ENCODE peak calls at places on chromosomes 7 and 10, in nine cellular contexts. L is IMR-90, X is HepG2, P is spleen, G is AG09309, E is fibroblast of lung, A is Panc1, C is left ventricle myocardium inferior, I is upper lobe of right lung. B is an unnamed sample.
A peak's percentile ranks its signal among the peaks of the same experiment; 100 is the strongest.

GRCh38 chr10:44759122-44759521 is 152.0 kb upstream of the TMEM72 start:
- DNase-seq in G (no peak), I (no peak), C (no peak), A (no peak), L (no peak), P (no peak), X (no peak), E (no peak), B (no peak)

GRCh38 chr7:104982773-104983619 is 31.0 kb upstream of the KMT2E start:
- DNase-seq in I (no peak), E (no peak), X (no peak), C (no peak), L (no peak), G (no peak), P (no peak), A (no peak), B (no peak)

GRCh38 chr10:32256613-32257437 is 90.1 kb downstream of the EPC1 start:
- DNase-seq in A (peak; percentile 54), L (peak; percentile 37), G (no peak), P (peak; percentile 85), I (peak; percentile 80), C (peak; percentile 64), E (no peak), X (peak; percentile 40), B (no peak)

GRCh38 chr10:42769653-42770052 is 12.9 kb upstream of the BMS1 start:
- DNase-seq in C (no peak), E (no peak), L (no peak), P (no peak), X (no peak), G (no peak), A (no peak), I (no peak), B (no peak)

GRCh38 chr7:98777051-98777450 is 92.8 kb downstream of the TMEM130 start:
- DNase-seq in P (no peak), E (no peak), C (no peak), A (no peak), X (no peak), I (no peak), G (no peak), L (no peak), B (no peak)

GRCh38 chr7:109377076-109377884 is 807.6 kb downstream of the DNAJB9 start:
- DNase-seq in P (no peak), I (no peak), L (no peak), E (no peak), A (no peak), C (no peak), X (no peak), G (no peak), B (no peak)

GRCh38 chr7:103989785-103990775 is 622 bp upstream of the RELN start:
- DNase-seq in A (no peak), E (peak; percentile 30), L (peak; percentile 47), P (no peak), C (no peak), I (no peak), X (peak; percentile 59), G (no peak), B (peak; percentile 57)

GRCh38 chr10:77919713-77920108 is 6.8 kb downstream of the DLG5 start:
- DNase-seq in I (no peak), P (no peak), A (no peak), L (peak; percentile 90), E (peak; percentile 70), C (no peak), X (peak; percentile 70), G (no peak), B (no peak)

GRCh38 chr10:81018898-81019890 is 481.5 kb downstream of the SH2D4B start:
- DNase-seq in L (peak; percentile 19), X (peak; percentile 49), G (peak; percentile 0), C (no peak), A (peak; percentile 25), E (peak; percentile 29), P (no peak), I (no peak), B (no peak)

GRCh38 chr10:80253266-80253962 is 36.0 kb downstream of the MAT1A start:
- DNase-seq in G (no peak), A (no peak), E (no peak), I (no peak), C (no peak), P (no peak), L (no peak), X (no peak), B (no peak)

GRCh38 chr10:31064334-31064733 is 32.7 kb upstream of the ZNF438 start:
- DNase-seq in X (no peak), A (no peak), C (peak; percentile 22), G (peak; percentile 45), E (peak; percentile 87), L (peak; percentile 88), I (no peak), P (no peak), B (no peak)

GRCh38 chr10:116773306-116773705 is 30.9 kb upstream of the HSPA12A start:
- DNase-seq in L (no peak), X (no peak), G (no peak), P (no peak), I (no peak), A (no peak), E (no peak), C (no peak), B (no peak)

DNA sequence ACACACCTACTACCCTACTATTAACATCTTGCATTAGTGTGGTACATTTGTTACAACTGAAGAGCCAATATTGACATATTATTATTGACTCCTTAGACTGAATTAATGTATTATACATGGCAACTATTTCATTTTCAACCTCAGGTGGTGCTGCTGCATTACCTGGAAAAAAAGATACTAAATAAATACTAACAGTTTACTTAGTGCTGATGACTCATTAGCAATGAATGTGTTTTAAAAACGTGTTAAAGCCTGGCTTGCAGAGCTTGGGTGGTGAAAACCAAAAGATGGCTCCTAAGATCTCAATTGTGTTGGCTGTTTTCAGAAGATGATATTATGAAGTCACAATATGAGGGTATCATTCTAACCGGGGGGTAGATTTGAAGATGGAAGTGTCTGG is 34.8 kb downstream of the CFAP43 start:
- DNase-seq in A (no peak), L (no peak), C (no peak), G (no peak), P (no peak), X (peak; percentile 21), I (no peak), E (no peak), B (no peak)
- TF ChIP-seq CTCF in A (peak; percentile 7), L (no peak), C (no peak), G (no peak), P (no peak), X (no peak), I (peak; percentile 6), E (no peak), B (no peak)

GRCh38 chr7:36638586-36639265 is 85.6 kb downstream of the AOAH start:
- DNase-seq in X (no peak), A (no peak), P (no peak), L (no peak), E (no peak), C (no peak), I (no peak), G (no peak), B (no peak)

GRCh38 chr7:36637417-36637816 is 86.9 kb downstream of the AOAH start:
- DNase-seq in I (no peak), G (no peak), A (no peak), X (no peak), E (no peak), L (no peak), C (no peak), P (no peak), B (no peak)

GRCh38 chr7:36639826-36640225 is 84.5 kb downstream of the AOAH start:
- DNase-seq in I (no peak), C (no peak), E (no peak), G (no peak), P (peak; percentile 87), L (no peak), X (no peak), A (no peak), B (no peak)

GRCh38 chr7:36640682-36641081 is 83.6 kb downstream of the AOAH start:
- DNase-seq in C (no peak), A (no peak), G (no peak), L (no peak), E (no peak), P (no peak), I (no peak), X (no peak), B (no peak)

GRCh38 chr7:36638140-36638539 is 86.2 kb downstream of the AOAH start:
- DNase-seq in P (no peak), I (no peak), L (no peak), C (no peak), X (no peak), A (no peak), E (no peak), G (no peak), B (no peak)
- TF ChIP-seq CTCF in P (no peak), I (no peak), L (no peak), C (no peak), X (no peak), A (no peak), E (no peak), G (no peak), B (no peak)

GRCh38 chr10:93062499-93063216 is 2.1 kb downstream of the CYP26C1 start:
- DNase-seq in X (no peak), G (no peak), P (peak; percentile 85), L (peak; percentile 44), C (no peak), I (peak; percentile 64), E (no peak), A (no peak), B (no peak)
- TF ChIP-seq CTCF in X (peak; percentile 10), G (peak; percentile 31), P (peak; percentile 19), L (peak; percentile 63), C (peak; percentile 44), I (peak; percentile 40), E (no peak), A (peak; percentile 98), B (peak; percentile 82)

GRCh38 chr10:123642293-123642692 is 23.9 kb upstream of the GPR26 start:
- DNase-seq in X (no peak), P (no peak), A (no peak), L (no peak), G (no peak), E (no peak), C (no peak), I (no peak), B (no peak)

GRCh38 chr10:123640016-123640535 is 26.1 kb upstream of the GPR26 start:
- DNase-seq in P (no peak), X (no peak), E (no peak), G (no peak), A (no peak), L (no peak), C (no peak), I (no peak), B (no peak)

GRCh38 chr10:123645016-123645415 is 21.1 kb upstream of the GPR26 start:
- DNase-seq in P (no peak), G (no peak), E (no peak), L (no peak), X (no peak), A (no peak), C (no peak), I (no peak), B (no peak)

GRCh38 chr10:123643315-123643714 is 22.8 kb upstream of the GPR26 start:
- DNase-seq in P (no peak), E (no peak), G (no peak), L (no peak), I (no peak), A (no peak), X (no peak), C (no peak), B (no peak)

DNA sequence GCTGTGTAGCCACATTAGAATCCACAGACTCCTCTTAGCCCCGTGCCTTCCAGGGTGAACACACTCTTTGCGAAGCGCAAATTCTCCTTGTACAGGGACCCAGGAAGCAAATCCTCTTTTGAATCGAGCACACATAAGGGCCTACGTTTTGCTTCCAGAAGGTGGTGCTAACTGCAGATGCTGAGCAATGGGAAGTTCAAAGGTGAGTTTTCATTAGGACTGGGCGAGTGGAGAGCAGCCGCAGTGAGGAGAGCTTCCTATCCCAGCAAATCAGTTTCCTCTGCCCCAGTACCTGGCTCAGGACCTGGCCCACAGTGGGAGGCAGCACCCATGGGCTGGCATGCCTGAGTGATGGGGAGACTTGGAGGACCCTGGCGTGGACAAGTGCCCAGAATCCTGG is 23.5 kb upstream of the GPR26 start:
- DNase-seq in X (peak; percentile 44), I (no peak), E (no peak), G (no peak), L (no peak), P (no peak), C (no peak), A (no peak), B (no peak)
- TF ChIP-seq CTCF in X (peak; percentile 62), I (no peak), E (no peak), G (no peak), L (no peak), P (no peak), C (no peak), A (peak; percentile 45), B (no peak)

B was measured in chondrocyte.